ENCODE peak calls at places on chromosome 21, in seven cellular contexts. Y is endothelial cell of umbilical vein, P is Panc1, G is GM12891, H is stomach, N is prostate gland, E is H1. O is an unnamed sample.

GRCh38 chr21:31731112-31731801 is 661 bp downstream of the SCAF4 start:
- DNase-seq in Y (no peak), P (no peak), G (peak), H (peak), N (peak), E (no peak), O (peak)

GRCh38 chr21:41508415-41509205 is 652 bp upstream of the TMPRSS2 start:
- DNase-seq in Y (no peak), P (no peak), G (no peak), H (no peak), N (no peak), E (no peak), O (no peak)

GRCh38 chr21:25133939-25134338 is 473.3 kb downstream of the MRPL39 start:
- DNase-seq in Y (no peak), P (no peak), G (no peak), H (no peak), N (no peak), E (no peak), O (no peak)

GRCh38 chr21:14466715-14467114 is 79.4 kb downstream of the SAMSN1 start:
- DNase-seq in Y (no peak), P (no peak), G (no peak), H (no peak), N (no peak), E (no peak), O (no peak)

GRCh38 chr21:29656504-29657227 is 283.1 kb downstream of the GRIK1 start:
- DNase-seq in Y (peak), P (peak), G (no peak), H (no peak), N (no peak), E (no peak), O (no peak)

GRCh38 chr21:26162081-26162480 is 8.5 kb downstream of the APP start:
- DNase-seq in Y (no peak), P (no peak), G (no peak), H (no peak), N (no peak), E (no peak), O (no peak)

GRCh38 chr21:28337319-28337718 is 655.4 kb downstream of the LTN1 start:
- DNase-seq in Y (peak), P (no peak), G (no peak), H (no peak), N (no peak), E (no peak), O (peak)

GRCh38 chr21:15009964-15010363 is 54.8 kb downstream of the NRIP1 start:
- DNase-seq in Y (no peak), P (no peak), G (no peak), H (no peak), N (no peak), E (no peak), O (no peak)

GRCh38 chr21:29376556-29376955 is 77.8 kb downstream of the BACH1 start:
- DNase-seq in Y (peak), P (no peak), G (peak), H (peak), N (no peak), E (peak), O (peak)

GRCh38 chr21:29258626-29259335 is 39.9 kb upstream of the BACH1 start:
- DNase-seq in Y (peak), P (no peak), G (no peak), H (no peak), N (peak), E (no peak), O (peak)

GRCh38 chr21:32819702-32820101 is 48.1 kb upstream of the PAXBP1 start:
- DNase-seq in Y (no peak), P (no peak), G (no peak), H (no peak), N (no peak), E (no peak), O (no peak)

GRCh38 chr21:15549671-15550070 is 180.1 kb upstream of the USP25 start:
- DNase-seq in Y (no peak), P (no peak), G (no peak), H (no peak), N (no peak), E (no peak), O (peak)

GRCh38 chr21:46151261-46151988 is 4.0 kb downstream of the FTCD start:
- DNase-seq in Y (no peak), P (no peak), G (no peak), H (peak), N (no peak), E (no peak), O (no peak)

GRCh38 chr21:32136546-32136945 is 142.3 kb downstream of the MIS18A start:
- DNase-seq in Y (no peak), P (no peak), G (no peak), H (no peak), N (no peak), E (no peak), O (no peak)

GRCh38 chr21:46028547-46029200 is 47.1 kb downstream of the COL6A1 start:
- DNase-seq in Y (no peak), P (no peak), G (no peak), H (no peak), N (no peak), E (no peak), O (no peak)

GRCh38 chr21:31667639-31668038 is 8.1 kb downstream of the SOD1 start:
- DNase-seq in Y (no peak), P (no peak), G (no peak), H (no peak), N (no peak), E (no peak), O (no peak)

GRCh38 chr21:46452719-46453118 is 6.0 kb upstream of the DIP2A start:
- DNase-seq in Y (no peak), P (no peak), G (no peak), H (no peak), N (no peak), E (no peak), O (no peak)

GRCh38 chr21:45544449-45545235 is 2.4 kb upstream of the SLC19A1 start:
- DNase-seq in Y (no peak), P (no peak), G (peak), H (peak), N (no peak), E (no peak), O (no peak)

DNA sequence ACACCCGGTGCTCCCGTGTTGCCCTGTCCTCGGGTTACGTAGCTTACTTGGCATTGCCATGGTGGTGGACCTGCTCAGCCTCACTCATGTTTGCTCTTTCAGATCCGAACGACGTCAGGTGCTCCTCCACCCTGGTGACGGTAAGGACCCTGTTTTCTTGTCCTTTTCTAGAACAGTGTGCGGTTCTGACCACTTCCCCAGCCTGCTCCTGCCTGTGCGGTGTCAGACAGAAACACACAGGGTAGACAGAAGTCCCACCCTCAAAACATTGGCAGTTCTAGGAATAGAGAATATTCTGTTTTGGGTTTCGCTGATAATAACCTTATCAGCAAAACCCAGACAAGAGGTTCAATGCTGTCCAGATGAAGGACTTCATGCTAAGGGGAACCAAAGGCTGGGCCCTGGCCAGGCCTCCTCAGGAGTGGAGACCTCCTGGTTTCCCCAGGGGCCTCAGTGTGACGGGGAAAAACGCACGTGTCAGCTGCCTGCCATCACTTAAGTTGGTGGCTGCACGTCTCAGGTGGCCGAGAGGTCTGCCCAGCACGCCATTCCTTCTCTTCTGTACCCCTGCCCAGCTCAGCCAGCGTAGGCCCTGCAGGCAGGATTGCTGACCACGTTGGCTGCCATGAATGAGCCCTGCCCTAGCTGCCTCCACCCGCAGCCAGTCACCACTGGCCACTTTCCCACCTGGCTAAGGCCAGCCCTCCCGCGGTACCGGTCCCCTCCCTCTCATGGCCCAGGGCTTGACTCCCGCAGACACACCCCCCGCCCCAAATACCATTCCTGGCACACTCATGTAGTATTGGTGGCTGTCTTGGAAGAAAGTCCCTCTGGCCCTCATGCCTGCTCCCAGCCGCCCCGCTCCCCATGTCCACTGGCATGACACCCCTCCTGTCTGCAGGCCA is 33.6 kb downstream of the SLC37A1 start:
- DNase-seq in Y (no peak), P (no peak), G (no peak), H (no peak), N (peak), E (no peak), O (no peak)
- TF ChIP-seq POLR2AphosphoS5 in Y (no peak), P (no peak), G (no peak), H (no peak), N (no peak), E (no peak), O (no peak)

GRCh38 chr21:36859744-36860501 is 106.5 kb downstream of the HLCS start:
- DNase-seq in Y (peak), P (peak), G (no peak), H (peak), N (no peak), E (peak), O (peak)
- TF ChIP-seq POLR2AphosphoS5 in Y (peak), P (no peak), G (no peak), H (peak), N (no peak), E (no peak), O (peak)

GRCh38 chr21:27244356-27244755 is 277.5 kb upstream of the ADAMTS5 start:
- DNase-seq in Y (no peak), P (no peak), G (no peak), H (no peak), N (no peak), E (no peak), O (no peak)
- TF ChIP-seq POLR2AphosphoS5 in Y (no peak), P (no peak), G (no peak), H (no peak), N (no peak), E (no peak), O (no peak)

DNA sequence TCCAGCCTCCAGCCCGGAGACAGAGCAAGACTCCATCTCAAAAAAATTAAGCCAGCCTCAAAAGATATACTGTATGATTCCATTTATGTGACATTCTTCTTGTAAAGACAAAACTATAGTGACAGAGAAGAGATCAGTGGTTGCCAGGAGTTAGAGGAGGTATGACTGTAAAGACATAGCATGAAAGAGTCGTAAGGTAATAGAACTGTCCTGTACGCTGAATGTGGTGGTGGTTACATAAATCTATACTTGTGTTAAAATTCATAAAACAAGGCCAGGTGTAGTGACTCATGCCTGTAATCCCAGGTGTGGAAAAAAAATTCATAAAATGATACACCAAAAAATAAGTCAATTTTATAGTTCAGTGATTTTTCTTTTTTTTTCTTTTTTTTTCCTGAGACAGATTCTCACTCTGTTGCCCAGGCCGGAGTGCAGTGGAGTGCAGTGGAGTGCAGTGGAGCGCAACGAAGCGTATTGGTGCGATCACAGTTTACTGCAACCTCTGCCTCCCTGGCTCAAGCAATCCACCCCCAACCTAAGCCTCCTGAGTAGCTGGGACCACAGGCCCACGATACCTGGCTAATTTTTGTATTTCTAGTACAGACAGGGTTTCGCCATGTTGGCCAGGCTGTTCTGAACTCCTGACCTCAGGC is 84.9 kb upstream of the CXADR start:
- DNase-seq in Y (no peak), P (no peak), G (no peak), H (no peak), N (no peak), E (no peak), O (no peak)
- TF ChIP-seq POLR2AphosphoS5 in Y (no peak), P (no peak), G (no peak), H (no peak), N (no peak), E (no peak), O (no peak)

GRCh38 chr21:34075099-34075425 is 1.7 kb downstream of the MRPS6 start:
- DNase-seq in Y (no peak), P (no peak), G (no peak), H (no peak), N (no peak), E (no peak), O (no peak)

GRCh38 chr21:34076835-34077234 is 3.5 kb downstream of the MRPS6 start:
- DNase-seq in Y (no peak), P (no peak), G (no peak), H (no peak), N (no peak), E (no peak), O (no peak)

GRCh38 chr21:34073749-34074282 is 438 bp downstream of the MRPS6 start:
- DNase-seq in Y (peak), P (no peak), G (peak), H (peak), N (peak), E (no peak), O (no peak)

GRCh38 chr21:34074283-34075098 is 1.1 kb downstream of the MRPS6 start:
- DNase-seq in Y (peak), P (no peak), G (no peak), H (no peak), N (no peak), E (no peak), O (no peak)

DNA sequence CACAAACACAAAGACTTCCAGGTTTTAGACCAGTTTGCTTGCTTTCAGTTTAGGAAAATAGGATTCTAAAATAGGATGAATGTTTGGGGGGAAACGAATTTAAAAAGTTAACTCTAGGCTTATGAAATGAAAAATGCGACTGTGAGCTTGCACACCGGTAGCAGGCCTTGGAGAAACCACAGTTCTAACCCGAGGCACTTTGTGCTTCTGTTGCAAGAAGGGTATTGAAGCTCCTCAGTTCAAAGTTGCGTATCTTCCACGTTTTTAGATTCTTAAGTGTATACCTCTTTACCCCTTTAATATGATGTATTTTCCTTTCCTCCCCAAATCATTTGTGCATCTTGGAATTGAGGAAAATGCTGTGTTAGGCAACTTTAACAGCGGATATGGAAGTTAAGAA is 2.4 kb downstream of the MRPS6 start:
- DNase-seq in Y (no peak), P (no peak), G (no peak), H (no peak), N (no peak), E (no peak), O (no peak)
- TF ChIP-seq POLR2AphosphoS5 in Y (no peak), P (no peak), G (no peak), H (no peak), N (no peak), E (no peak), O (no peak)

GRCh38 chr21:38985423-38986378 is 180.0 kb downstream of the ETS2 start:
- DNase-seq in Y (no peak), P (no peak), G (peak), H (peak), N (peak), E (no peak), O (no peak)
- TF ChIP-seq POLR2AphosphoS5 in Y (no peak), P (no peak), G (no peak), H (no peak), N (peak), E (no peak), O (no peak)

DNA sequence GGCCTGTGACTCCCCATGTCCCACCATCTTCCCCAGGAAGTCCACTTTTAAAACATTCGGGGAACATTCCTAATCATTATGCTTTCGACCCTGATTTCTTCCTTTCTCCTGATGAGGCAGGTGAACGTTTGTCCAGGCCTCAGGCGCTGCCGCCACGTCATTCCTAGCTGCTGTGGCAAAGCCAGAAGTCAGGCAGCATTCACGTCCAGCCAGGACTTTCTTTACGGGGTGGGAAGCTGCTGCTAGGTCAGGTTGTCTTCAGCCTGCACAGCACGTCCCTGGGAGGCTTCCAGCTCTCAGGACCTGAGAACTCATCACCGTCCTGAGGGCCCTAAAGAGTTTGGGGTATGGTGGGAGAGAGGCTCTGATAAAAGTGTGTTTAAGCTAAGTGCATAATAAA is 7.8 kb downstream of the KRTAP10-1 start:
- DNase-seq in Y (no peak), P (no peak), G (no peak), H (no peak), N (no peak), E (no peak), O (no peak)
- TF ChIP-seq POLR2AphosphoS5 in Y (no peak), P (no peak), G (no peak), H (no peak), N (no peak), E (no peak), O (no peak)

GRCh38 chr21:35540950-35541632 is 492.0 kb upstream of the RUNX1 start:
- DNase-seq in Y (no peak), P (no peak), G (no peak), H (no peak), N (no peak), E (no peak), O (no peak)
- TF ChIP-seq POLR2AphosphoS5 in Y (no peak), P (no peak), G (no peak), H (no peak), N (no peak), E (no peak), O (no peak)

O was measured in HepG2.